ENCODE peak calls at places on chromosomes 1 and 21, in ten cellular contexts. C, B, H, T, G, U, X, W, K and A are unnamed samples.

GRCh38 chr21:19420607-19421006 is 1017.0 kb upstream of the TMPRSS15 start:
- DNase-seq in C (no peak), B (no peak), H (no peak), T (no peak), G (no peak), U (no peak), X (no peak), W (no peak), K (no peak), A (no peak)

GRCh38 chr21:34906401-34906800 is 142.7 kb downstream of the RUNX1 start:
- DNase-seq in C (no peak), B (no peak), H (peak), T (no peak), G (no peak), U (no peak), X (no peak), W (no peak), K (no peak), A (no peak)

GRCh38 chr1:20421441-20421840 is 64.6 kb downstream of the CAMK2N1 start:
- DNase-seq in C (no peak), B (no peak), H (no peak), T (no peak), G (no peak), U (no peak), X (no peak), W (no peak), K (no peak), A (no peak)

GRCh38 chr1:212959266-212960220 is 9.2 kb downstream of the VASH2 start:
- DNase-seq in C (no peak), B (no peak), H (no peak), T (no peak), G (no peak), U (no peak), X (no peak), W (no peak), K (no peak), A (no peak)

GRCh38 chr21:43774163-43774562 is 1.9 kb downstream of the CSTB start:
- DNase-seq in C (no peak), B (no peak), H (no peak), T (no peak), G (no peak), U (no peak), X (no peak), W (no peak), K (no peak), A (no peak)

GRCh38 chr1:50915621-50916020 is 44.4 kb downstream of the FAF1 start:
- DNase-seq in C (no peak), B (no peak), H (no peak), T (no peak), G (no peak), U (no peak), X (no peak), W (no peak), K (no peak), A (no peak)

GRCh38 chr1:164780863-164781262 is 221.9 kb downstream of the PBX1 start:
- DNase-seq in C (peak), B (no peak), H (peak), T (peak), G (no peak), U (no peak), X (peak), W (no peak), K (no peak), A (no peak)

GRCh38 chr1:69787151-69787550 is 219.4 kb downstream of the LRRC7 start:
- DNase-seq in C (no peak), B (no peak), H (no peak), T (no peak), G (no peak), U (no peak), X (no peak), W (no peak), K (no peak), A (no peak)

GRCh38 chr21:43645414-43645891 is 13.8 kb downstream of the HSF2BP start:
- DNase-seq in C (peak), B (peak), H (peak), T (no peak), G (peak), U (no peak), X (no peak), W (no peak), K (no peak), A (peak)

GRCh38 chr1:34907487-34908090 is 21.9 kb downstream of the DLGAP3 start:
- DNase-seq in C (no peak), B (no peak), H (no peak), T (no peak), G (no peak), U (no peak), X (no peak), W (no peak), K (no peak), A (no peak)

GRCh38 chr1:176989023-176989422 is 175.5 kb downstream of the ASTN1 start:
- DNase-seq in C (no peak), B (no peak), H (no peak), T (no peak), G (no peak), U (no peak), X (no peak), W (no peak), K (no peak), A (no peak)

GRCh38 chr1:61220531-61220930 is 138.2 kb downstream of the NFIA start:
- DNase-seq in C (no peak), B (no peak), H (no peak), T (no peak), G (no peak), U (no peak), X (no peak), W (no peak), K (no peak), A (no peak)

GRCh38 chr1:198088360-198089071 is 68.3 kb upstream of the NEK7 start:
- DNase-seq in C (no peak), B (peak), H (peak), T (no peak), G (peak), U (no peak), X (no peak), W (peak), K (no peak), A (peak)

GRCh38 chr1:180273066-180273465 is 43.0 kb downstream of the LHX4 start:
- DNase-seq in C (no peak), B (no peak), H (no peak), T (no peak), G (no peak), U (no peak), X (no peak), W (no peak), K (no peak), A (no peak)

GRCh38 chr21:39373634-39374033 is 24.7 kb upstream of the HMGN1 start:
- DNase-seq in C (no peak), B (peak), H (no peak), T (no peak), G (peak), U (no peak), X (no peak), W (no peak), K (no peak), A (peak)

GRCh38 chr1:115557715-115558114 is 84.1 kb upstream of the VANGL1 start:
- DNase-seq in C (no peak), B (peak), H (no peak), T (no peak), G (peak), U (no peak), X (no peak), W (no peak), K (no peak), A (peak)

GRCh38 chr21:45393021-45393420 is 11.9 kb upstream of the COL18A1 start:
- DNase-seq in C (peak), B (no peak), H (no peak), T (peak), G (no peak), U (no peak), X (peak), W (no peak), K (no peak), A (no peak)

GRCh38 chr1:31793086-31793485 is 22.7 kb downstream of the SPOCD1 start:
- DNase-seq in C (peak), B (no peak), H (no peak), T (no peak), G (no peak), U (no peak), X (peak), W (no peak), K (no peak), A (no peak)

GRCh38 chr1:145956776-145957442 is 908 bp downstream of the LIX1L start:
- DNase-seq in C (no peak), B (no peak), H (peak), T (peak), G (no peak), U (no peak), X (peak), W (no peak), K (no peak), A (peak)

GRCh38 chr1:226804907-226805759 is 65.3 kb upstream of the PSEN2 start:
- DNase-seq in C (no peak), B (no peak), H (no peak), T (no peak), G (no peak), U (no peak), X (no peak), W (no peak), K (no peak), A (no peak)